ENCODE peak calls at places on chromosome 1, in ten cellular contexts. B, O, V, K, Q, F, P, T, R and W are unnamed samples.

GRCh38 chr1:106268070-106268469 is 788.4 kb upstream of the PRMT6 start:
- DNase-seq in O (peak; percentile 9), P (no peak), R (peak; percentile 4), T (peak; percentile 13), F (no peak), Q (no peak), V (no peak), K (no peak), B (no peak), W (no peak)

GRCh38 chr1:27599605-27600499 is 4.1 kb downstream of the AHDC1 start:
- DNase-seq in V (no peak), R (no peak), K (no peak), O (no peak), F (no peak), T (no peak), P (no peak), B (peak; percentile 58), Q (peak; percentile 33), W (no peak)

GRCh38 chr1:28887418-28887834 is 26.9 kb upstream of the EPB41 start:
- DNase-seq in B (peak; percentile 63), K (no peak), F (no peak), T (no peak), Q (peak; percentile 37), R (peak; percentile 30), V (peak; percentile 48), P (peak; percentile 35), O (peak; percentile 63), W (no peak)

GRCh38 chr1:201495447-201496295 is 11.3 kb downstream of the CSRP1 start:
- DNase-seq in R (no peak), V (no peak), K (peak; percentile 69), P (no peak), F (no peak), T (no peak), B (peak; percentile 86), O (peak; percentile 35), Q (peak; percentile 85), W (peak; percentile 62)

GRCh38 chr1:10057305-10057704 is 24.5 kb downstream of the UBE4B start:
- DNase-seq in F (peak; percentile 70), B (no peak), O (no peak), K (no peak), P (no peak), T (no peak), Q (no peak), V (no peak), R (peak; percentile 46), W (no peak)

GRCh38 chr1:94323311-94324167 is 86.2 kb upstream of the ARHGAP29 start:
- DNase-seq in R (peak; percentile 70), K (no peak), T (no peak), F (no peak), V (no peak), B (no peak), Q (no peak), O (no peak), P (no peak), W (no peak)

GRCh38 chr1:56645663-56646330 is 683 bp downstream of the PRKAA2 start:
- DNase-seq in B (no peak), P (no peak), F (peak; percentile 48), V (no peak), K (peak; percentile 34), R (peak; percentile 42), Q (peak; percentile 31), O (peak; percentile 62), T (peak; percentile 15), W (no peak)

GRCh38 chr1:76627498-76627897 is 239.8 kb upstream of the ST6GALNAC5 start:
- DNase-seq in K (no peak), R (no peak), V (no peak), F (no peak), O (no peak), B (no peak), P (no peak), Q (no peak), T (no peak), W (no peak)

GRCh38 chr1:20284625-20285024 is 6.0 kb upstream of the VWA5B1 start:
- DNase-seq in B (no peak), F (no peak), K (no peak), R (no peak), Q (no peak), P (no peak), T (no peak), V (no peak), O (no peak), W (no peak)

GRCh38 chr1:24391882-24392603 is 21.5 kb downstream of the STPG1 start:
- DNase-seq in K (peak; percentile 66), T (peak; percentile 80), P (peak; percentile 75), F (peak; percentile 59), O (peak; percentile 86), V (peak; percentile 91), B (peak; percentile 52), Q (peak; percentile 58), R (peak; percentile 68), W (peak; percentile 94)

GRCh38 chr1:207055386-207056001 is 2.4 kb downstream of the PFKFB2 start:
- DNase-seq in F (no peak), R (no peak), T (no peak), K (no peak), O (no peak), V (no peak), B (no peak), Q (no peak), P (no peak), W (no peak)

GRCh38 chr1:221230605-221231004 is 351.4 kb downstream of the HLX start:
- DNase-seq in P (no peak), R (peak; percentile 66), O (no peak), F (no peak), T (no peak), V (no peak), K (no peak), B (no peak), Q (peak; percentile 34), W (no peak)

GRCh38 chr1:243233908-243234307 is 21.2 kb downstream of the CEP170 start:
- DNase-seq in V (no peak), P (no peak), F (peak; percentile 48), Q (no peak), O (no peak), K (no peak), B (no peak), R (no peak), T (no peak), W (no peak)

GRCh38 chr1:8238141-8239038 is 79.5 kb upstream of the SLC45A1 start:
- DNase-seq in F (peak; percentile 91), T (no peak), B (peak; percentile 31), V (no peak), R (peak; percentile 29), P (no peak), K (no peak), O (no peak), Q (no peak), W (no peak)

GRCh38 chr1:40313958-40314720 is 2.9 kb downstream of the COL9A2 start:
- DNase-seq in K (no peak), F (no peak), T (no peak), R (no peak), P (no peak), O (peak; percentile 9), Q (no peak), V (no peak), B (no peak), W (no peak)